ENCODE peak calls at places on chromosomes 4 and X, in nine cellular contexts. Z, T, E, Y, V, O, S, K and R are unnamed samples. For H3K36me3 and H3K27me3, the result is how much of the 10 kb centered on the place peaks cover.

GRCh38 chrX:130118396-130118795 is 8.1 kb upstream of the ELF4 start:
- DNase-seq in Z (peak), T (no peak), E (no peak), Y (no peak), V (no peak), O (peak), S (no peak), K (no peak), R (no peak)

GRCh38 chrX:82813671-82814078 is 694.4 kb upstream of the POU3F4 start:
- DNase-seq in Z (peak), T (no peak), E (no peak), Y (no peak), V (no peak), O (peak), S (no peak), K (no peak), R (no peak)

GRCh38 chrX:98412058-98412457 is 1528.3 kb downstream of the RPA4 start:
- DNase-seq in Z (no peak), T (no peak), E (no peak), Y (no peak), V (no peak), O (no peak), S (no peak), K (no peak), R (no peak)

GRCh38 chr4:182827981-182828677 is 89.1 kb downstream of the DCTD start:
- DNase-seq in Z (no peak), T (peak), E (no peak), Y (no peak), V (no peak), O (no peak), S (no peak), K (no peak), R (peak)

GRCh38 chrX:45850197-45850774 is 649.6 kb upstream of the DIPK2B start:
- DNase-seq in Z (no peak), T (peak), E (no peak), Y (peak), V (no peak), O (peak), S (no peak), K (no peak), R (peak)

GRCh38 chrX:23616361-23616760 is 50.9 kb upstream of the PRDX4 start:
- DNase-seq in Z (peak), T (peak), E (no peak), Y (peak), V (no peak), O (peak), S (no peak), K (no peak), R (peak)

GRCh38 chr4:98546910-98547544 is 111.4 kb downstream of the TSPAN5 start:
- DNase-seq in Z (peak), T (peak), E (no peak), Y (no peak), V (no peak), O (peak), S (no peak), K (no peak), R (peak)

GRCh38 chr4:72931346-72931745 is 138.2 kb downstream of the COX18 start:
- DNase-seq in Z (no peak), T (no peak), E (no peak), Y (no peak), V (no peak), O (no peak), S (no peak), K (no peak), R (no peak)

GRCh38 chrX:17860811-17861495 is at the start of gene RAI2:
- DNase-seq in Z (no peak), T (peak), E (peak), Y (no peak), V (peak), O (no peak), S (peak), K (peak), R (peak)

GRCh38 chrX:54292755-54293154 is 65.1 kb downstream of the WNK3 start:
- DNase-seq in Z (no peak), T (no peak), E (no peak), Y (no peak), V (no peak), O (no peak), S (no peak), K (no peak), R (no peak)

GRCh38 chr4:140703463-140703862 is 52.7 kb downstream of the TBC1D9 start:
- DNase-seq in Z (peak), T (no peak), E (no peak), Y (no peak), V (no peak), O (no peak), S (no peak), K (no peak), R (no peak)

GRCh38 chr4:108622828-108623227 is 2.5 kb downstream of the RPL34 start:
- DNase-seq in Z (no peak), T (no peak), E (no peak), Y (no peak), V (no peak), O (no peak), S (no peak), K (no peak), R (no peak)

GRCh38 chr4:10034612-10035104 is 13.4 kb upstream of the SLC2A9 start:
- DNase-seq in Z (no peak), T (no peak), E (no peak), Y (no peak), V (no peak), O (no peak), S (no peak), K (no peak), R (no peak)

GRCh38 chr4:134499074-134499473 is 297.5 kb upstream of the PABPC4L start:
- DNase-seq in Z (no peak), T (no peak), E (no peak), Y (no peak), V (no peak), O (no peak), S (no peak), K (no peak), R (no peak)

GRCh38 chr4:165827018-165827417 is 46.0 kb upstream of the TLL1 start:
- DNase-seq in Z (no peak), T (no peak), E (no peak), Y (no peak), V (no peak), O (no peak), S (no peak), K (no peak), R (no peak)

GRCh38 chr4:166290426-166290825 is 417.4 kb downstream of the TLL1 start:
- DNase-seq in Z (no peak), T (no peak), E (no peak), Y (no peak), V (no peak), O (no peak), S (no peak), K (no peak), R (no peak)

GRCh38 chrX:13373027-13373806 is 53.4 kb upstream of the ATXN3L start:
- DNase-seq in Z (no peak), T (no peak), E (no peak), Y (no peak), V (no peak), O (peak), S (no peak), K (no peak), R (no peak)

GRCh38 chrX:67724359-67725110 is 180.7 kb downstream of the AR start:
- DNase-seq in Z (peak), T (no peak), E (no peak), Y (no peak), V (no peak), O (peak), S (no peak), K (peak), R (no peak)

GRCh38 chr4:57550143-57550542 is 440.0 kb upstream of the IGFBP7 start:
- DNase-seq in Z (no peak), T (no peak), E (no peak), Y (no peak), V (no peak), O (no peak), S (no peak), K (no peak), R (no peak)

GRCh38 chrX:138034136-138034535 is 468.2 kb downstream of the ZIC3 start:
- DNase-seq in Z (no peak), T (peak), E (no peak), Y (no peak), V (no peak), O (no peak), S (no peak), K (no peak), R (peak)

GRCh38 chrX:136147320-136147901 is at the start of gene FHL1:
- DNase-seq in Z (peak), T (peak), E (peak), Y (peak), V (no peak), O (peak), S (peak), K (peak), R (peak)

GRCh38 chr4:155950461-155950860 is 3.2 kb downstream of the CTSO start:
- DNase-seq in Z (no peak), T (peak), E (no peak), Y (no peak), V (no peak), O (no peak), S (no peak), K (no peak), R (no peak)

GRCh38 chr4:113504422-113504821 is 257.1 kb downstream of the CAMK2D start:
- DNase-seq in Z (no peak), T (no peak), E (no peak), Y (no peak), V (no peak), O (no peak), S (no peak), K (no peak), R (no peak)

GRCh38 chr4:127732623-127733199 is 2.5 kb downstream of the SLC25A31 start:
- DNase-seq in Z (peak), T (peak), E (no peak), Y (peak), V (no peak), O (peak), S (no peak), K (no peak), R (peak)

GRCh38 chr4:122700178-122700725 is 32.3 kb upstream of the BBS12 start:
- DNase-seq in Z (peak), T (no peak), E (peak), Y (no peak), V (no peak), O (peak), S (no peak), K (peak), R (no peak)
- H3K4me3 ChIP-seq in Z (no peak), T (no peak), E (no peak), Y (no peak), V (no peak), O (no peak), S (no peak), K (no peak), R (no peak)

GRCh38 chr4:102616661-102617060 is 115.5 kb downstream of the NFKB1 start:
- DNase-seq in Z (no peak), T (peak), E (no peak), Y (peak), V (no peak), O (no peak), S (no peak), K (no peak), R (peak)
- H3K36me3 ChIP-seq in Z (under half), T (under half), E (under half), Y (under half), V (under half), O (under half), S (under half), K (under half), R (under half)

DNA sequence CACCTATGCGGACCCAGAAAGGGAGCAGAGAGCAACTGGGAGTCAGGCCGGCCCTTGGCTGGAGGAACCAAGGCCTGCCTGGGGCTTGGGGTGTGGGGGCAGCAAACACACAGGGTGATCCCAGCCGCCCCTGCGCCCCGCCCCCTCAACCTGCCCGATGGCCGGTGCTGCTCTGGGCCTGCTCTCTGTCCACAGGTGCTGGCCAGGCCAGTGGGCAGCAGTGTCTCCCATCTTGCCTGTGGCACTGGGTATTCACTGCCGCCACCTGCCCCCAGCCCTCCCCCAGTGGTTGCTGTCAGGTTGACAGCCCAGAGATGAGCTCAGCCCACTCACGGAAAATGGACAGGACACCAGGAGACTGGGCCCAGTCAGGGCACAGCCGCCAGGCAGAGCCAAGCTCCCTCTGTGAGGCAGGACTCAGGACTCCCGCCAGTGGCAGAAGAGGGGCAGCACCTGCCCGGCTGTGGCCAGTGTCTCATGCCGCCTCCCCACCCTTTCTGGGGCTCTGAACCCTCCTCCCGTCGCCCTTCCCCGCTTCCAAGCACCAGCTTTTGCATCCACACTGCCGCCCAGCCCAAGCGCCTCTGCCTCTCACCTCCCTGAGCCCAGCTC is 4.7 kb downstream of the NKX1-1 start:
- DNase-seq in Z (no peak), T (no peak), E (no peak), Y (no peak), V (no peak), O (no peak), S (peak), K (no peak), R (peak)
- H3K27me3 ChIP-seq in Z (half or more), T (half or more), E (half or more), Y (under half), V (under half), O (under half), S (under half), K (half or more), R (under half)

DNA sequence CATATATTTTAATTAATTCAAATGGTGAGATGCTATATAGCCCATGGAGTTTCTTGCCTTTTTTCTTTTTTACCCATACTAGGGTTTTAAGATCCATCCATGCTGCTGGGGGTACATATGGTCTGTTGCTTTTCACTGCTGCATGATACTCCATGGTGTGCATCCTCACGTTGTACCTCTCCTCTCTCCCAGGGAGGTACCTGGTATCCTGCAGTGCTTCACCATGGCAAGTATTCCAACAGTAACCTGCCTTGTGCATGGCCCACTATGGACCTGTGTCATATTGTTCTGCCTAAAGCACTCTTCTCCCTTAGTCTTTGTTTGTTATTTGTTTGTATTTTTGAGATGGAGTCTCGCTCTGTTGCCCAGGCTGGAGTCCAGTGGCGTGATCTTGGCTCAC is 114.3 kb upstream of the GPC4 start:
- DNase-seq in Z (no peak), T (no peak), E (no peak), Y (no peak), V (no peak), O (no peak), S (no peak), K (no peak), R (no peak)
- H3K4me3 ChIP-seq in Z (no peak), T (no peak), E (no peak), Y (no peak), V (no peak), O (no peak), S (no peak), K (no peak), R (no peak)